ENCODE peak calls at places on chromosome 21, in eight cellular contexts. One of them, this sample, is unnamed.

GRCh38 chr21:42153046-42153685 is 65.8 kb upstream of the ABCG1 start:
- DNase-seq in HCEC 1CT: no peak
- DNase-seq in activated CD8-positive, alpha-beta memory T cell treated with anti-CD3 and anti-CD28 coated beads, Interleukin-2, amount 50 U/mL, for 48 hours: no peak
- DNase-seq in T follicular helper cell: no peak
- DNase-seq in D721Med: no peak
- DNase-seq in glomerular endothelial cell: no peak
- DNase-seq in stimulated activated CD4-positive, alpha-beta T cell treated with anti-CD3 and anti-CD28 coated beads, Interleukin-4, amount 100 ng/mL, for 48 hours: no peak
- DNase-seq in choroid plexus epithelial cell: no peak
- DNase-seq in this sample: no peak

GRCh38 chr21:44065428-44065827 is 41.8 kb upstream of the PWP2 start:
- DNase-seq in D721Med: no peak
- DNase-seq in HCEC 1CT: peak
- DNase-seq in activated CD8-positive, alpha-beta memory T cell treated with anti-CD3 and anti-CD28 coated beads, Interleukin-2, amount 50 U/mL, for 48 hours: peak
- DNase-seq in T follicular helper cell: peak
- DNase-seq in stimulated activated CD4-positive, alpha-beta T cell treated with anti-CD3 and anti-CD28 coated beads, Interleukin-4, amount 100 ng/mL, for 48 hours: peak
- DNase-seq in choroid plexus epithelial cell: peak
- DNase-seq in glomerular endothelial cell: no peak
- DNase-seq in this sample: no peak

GRCh38 chr21:45537746-45538291 is 4.4 kb downstream of the SLC19A1 start:
- DNase-seq in D721Med: no peak
- DNase-seq in choroid plexus epithelial cell: no peak
- DNase-seq in activated CD8-positive, alpha-beta memory T cell treated with anti-CD3 and anti-CD28 coated beads, Interleukin-2, amount 50 U/mL, for 48 hours: peak
- DNase-seq in T follicular helper cell: no peak
- DNase-seq in stimulated activated CD4-positive, alpha-beta T cell treated with anti-CD3 and anti-CD28 coated beads, Interleukin-4, amount 100 ng/mL, for 48 hours: no peak
- DNase-seq in HCEC 1CT: no peak
- DNase-seq in glomerular endothelial cell: no peak
- DNase-seq in this sample: no peak

GRCh38 chr21:44973598-44973997 is 33.8 kb downstream of the SLX9 start:
- DNase-seq in glomerular endothelial cell: no peak
- DNase-seq in choroid plexus epithelial cell: no peak
- DNase-seq in stimulated activated CD4-positive, alpha-beta T cell treated with anti-CD3 and anti-CD28 coated beads, Interleukin-4, amount 100 ng/mL, for 48 hours: no peak
- DNase-seq in HCEC 1CT: no peak
- DNase-seq in activated CD8-positive, alpha-beta memory T cell treated with anti-CD3 and anti-CD28 coated beads, Interleukin-2, amount 50 U/mL, for 48 hours: no peak
- DNase-seq in T follicular helper cell: no peak
- DNase-seq in D721Med: no peak
- DNase-seq in this sample: no peak

GRCh38 chr21:35095859-35096291 is 46.8 kb upstream of the RUNX1 start:
- DNase-seq in T follicular helper cell: no peak
- DNase-seq in activated CD8-positive, alpha-beta memory T cell treated with anti-CD3 and anti-CD28 coated beads, Interleukin-2, amount 50 U/mL, for 48 hours: no peak
- DNase-seq in HCEC 1CT: no peak
- DNase-seq in stimulated activated CD4-positive, alpha-beta T cell treated with anti-CD3 and anti-CD28 coated beads, Interleukin-4, amount 100 ng/mL, for 48 hours: no peak
- DNase-seq in D721Med: no peak
- DNase-seq in choroid plexus epithelial cell: peak
- DNase-seq in glomerular endothelial cell: no peak
- DNase-seq in this sample: no peak

GRCh38 chr21:37182222-37182621 is 84.9 kb downstream of the VPS26C start:
- DNase-seq in HCEC 1CT: no peak
- DNase-seq in choroid plexus epithelial cell: no peak
- DNase-seq in glomerular endothelial cell: no peak
- DNase-seq in D721Med: no peak
- DNase-seq in activated CD8-positive, alpha-beta memory T cell treated with anti-CD3 and anti-CD28 coated beads, Interleukin-2, amount 50 U/mL, for 48 hours: no peak
- DNase-seq in stimulated activated CD4-positive, alpha-beta T cell treated with anti-CD3 and anti-CD28 coated beads, Interleukin-4, amount 100 ng/mL, for 48 hours: no peak
- DNase-seq in T follicular helper cell: no peak
- DNase-seq in this sample: no peak

GRCh38 chr21:37503848-37504467 is 137.4 kb downstream of the DYRK1A start:
- DNase-seq in choroid plexus epithelial cell: peak
- DNase-seq in D721Med: no peak
- DNase-seq in glomerular endothelial cell: peak
- DNase-seq in activated CD8-positive, alpha-beta memory T cell treated with anti-CD3 and anti-CD28 coated beads, Interleukin-2, amount 50 U/mL, for 48 hours: no peak
- DNase-seq in T follicular helper cell: no peak
- DNase-seq in stimulated activated CD4-positive, alpha-beta T cell treated with anti-CD3 and anti-CD28 coated beads, Interleukin-4, amount 100 ng/mL, for 48 hours: no peak
- DNase-seq in HCEC 1CT: peak
- DNase-seq in this sample: no peak

GRCh38 chr21:36962098-36962780 is 4.2 kb downstream of the HLCS start:
- DNase-seq in activated CD8-positive, alpha-beta memory T cell treated with anti-CD3 and anti-CD28 coated beads, Interleukin-2, amount 50 U/mL, for 48 hours: no peak
- DNase-seq in HCEC 1CT: no peak
- DNase-seq in T follicular helper cell: no peak
- DNase-seq in stimulated activated CD4-positive, alpha-beta T cell treated with anti-CD3 and anti-CD28 coated beads, Interleukin-4, amount 100 ng/mL, for 48 hours: no peak
- DNase-seq in glomerular endothelial cell: no peak
- DNase-seq in choroid plexus epithelial cell: no peak
- DNase-seq in D721Med: no peak
- DNase-seq in this sample: no peak

GRCh38 chr21:28832013-28832714 is 160.5 kb downstream of the LTN1 start:
- DNase-seq in activated CD8-positive, alpha-beta memory T cell treated with anti-CD3 and anti-CD28 coated beads, Interleukin-2, amount 50 U/mL, for 48 hours: no peak
- DNase-seq in T follicular helper cell: no peak
- DNase-seq in stimulated activated CD4-positive, alpha-beta T cell treated with anti-CD3 and anti-CD28 coated beads, Interleukin-4, amount 100 ng/mL, for 48 hours: no peak
- DNase-seq in glomerular endothelial cell: no peak
- DNase-seq in choroid plexus epithelial cell: peak
- DNase-seq in HCEC 1CT: peak
- DNase-seq in D721Med: no peak
- DNase-seq in this sample: no peak

GRCh38 chr21:28632718-28633408 is 359.8 kb downstream of the LTN1 start:
- DNase-seq in T follicular helper cell: no peak
- DNase-seq in choroid plexus epithelial cell: peak
- DNase-seq in glomerular endothelial cell: peak
- DNase-seq in D721Med: no peak
- DNase-seq in activated CD8-positive, alpha-beta memory T cell treated with anti-CD3 and anti-CD28 coated beads, Interleukin-2, amount 50 U/mL, for 48 hours: no peak
- DNase-seq in stimulated activated CD4-positive, alpha-beta T cell treated with anti-CD3 and anti-CD28 coated beads, Interleukin-4, amount 100 ng/mL, for 48 hours: no peak
- DNase-seq in HCEC 1CT: peak
- DNase-seq in this sample: no peak

GRCh38 chr21:32007461-32007860 is 134.6 kb downstream of the HUNK start:
- DNase-seq in D721Med: no peak
- DNase-seq in glomerular endothelial cell: no peak
- DNase-seq in activated CD8-positive, alpha-beta memory T cell treated with anti-CD3 and anti-CD28 coated beads, Interleukin-2, amount 50 U/mL, for 48 hours: no peak
- DNase-seq in T follicular helper cell: no peak
- DNase-seq in HCEC 1CT: no peak
- DNase-seq in choroid plexus epithelial cell: no peak
- DNase-seq in stimulated activated CD4-positive, alpha-beta T cell treated with anti-CD3 and anti-CD28 coated beads, Interleukin-4, amount 100 ng/mL, for 48 hours: no peak
- DNase-seq in this sample: no peak

This sample was measured in hippocampal formation.